ENCODE peak calls at places on chromosomes 13 and 19, in ten cellular contexts. W is heart right ventricle, T is Peyer's patch, A is psoas muscle, P is AG10803, H is lower leg skin, U is Panc1, V is fibroblast of pulmonary artery, M is AG09319, K is fibroblast of the aortic adventitia. S is an unnamed sample.
A peak's percentile ranks its signal among the peaks of the same experiment; 100 is the strongest.

GRCh38 chr13:37475966-37476365 is 122.6 kb downstream of the POSTN start:
- DNase-seq in W (no peak), T (no peak), A (no peak), P (peak; percentile 47), H (no peak), U (no peak), V (peak; percentile 16), M (no peak), K (peak; percentile 34), S (no peak)

GRCh38 chr13:29978211-29978610 is 127.8 kb upstream of the UBL3 start:
- DNase-seq in W (no peak), T (no peak), A (no peak), P (peak; percentile 43), H (no peak), U (no peak), V (peak; percentile 17), M (no peak), K (peak; percentile 47), S (no peak)

GRCh38 chr13:50227356-50227755 is 212.1 kb downstream of the KCNRG start:
- DNase-seq in W (no peak), T (no peak), A (no peak), P (no peak), H (no peak), U (no peak), V (no peak), M (no peak), K (no peak), S (no peak)

GRCh38 chr19:8654591-8655339 is 24.3 kb downstream of the NFILZ start:
- DNase-seq in W (no peak), T (no peak), A (peak; percentile 64), P (peak; percentile 23), H (no peak), U (peak; percentile 33), V (peak; percentile 49), M (no peak), K (peak; percentile 45), S (peak; percentile 36)

GRCh38 chr19:42657551-42657950 is 62.8 kb upstream of the CEACAM8 start:
- DNase-seq in W (no peak), T (no peak), A (no peak), P (peak; percentile 11), H (no peak), U (no peak), V (peak; percentile 18), M (no peak), K (peak; percentile 23), S (peak; percentile 36)

GRCh38 chr13:59340581-59340980 is 823.1 kb downstream of the DIAPH3 start:
- DNase-seq in W (no peak), T (no peak), A (no peak), P (no peak), H (no peak), U (no peak), V (no peak), M (no peak), K (no peak), S (no peak)

GRCh38 chr13:113646921-113647340 is 11.1 kb downstream of the ATP4B start:
- DNase-seq in W (no peak), T (no peak), A (peak; percentile 40), P (no peak), H (peak; percentile 78), U (no peak), V (no peak), M (no peak), K (no peak), S (no peak)

GRCh38 chr13:67231481-67231940 is 1.4 kb upstream of the PCDH9 start:
- DNase-seq in W (no peak), T (no peak), A (no peak), P (no peak), H (no peak), U (no peak), V (no peak), M (no peak), K (peak; percentile 29), S (peak; percentile 1)

GRCh38 chr19:1136201-1136600 is 32.4 kb downstream of the GPX4 start:
- DNase-seq in W (no peak), T (peak; percentile 54), A (no peak), P (no peak), H (peak; percentile 89), U (no peak), V (no peak), M (no peak), K (no peak), S (no peak)

GRCh38 chr19:1132625-1133383 is 29.0 kb downstream of the GPX4 start:
- DNase-seq in W (no peak), T (peak; percentile 30), A (no peak), P (no peak), H (no peak), U (no peak), V (no peak), M (no peak), K (no peak), S (peak; percentile 45)

GRCh38 chr19:1133471-1133929 is 29.7 kb downstream of the GPX4 start:
- DNase-seq in W (no peak), T (peak; percentile 89), A (no peak), P (no peak), H (peak; percentile 87), U (no peak), V (no peak), M (no peak), K (no peak), S (peak; percentile 56)

GRCh38 chr19:1135454-1135853 is 31.7 kb downstream of the GPX4 start:
- DNase-seq in W (no peak), T (no peak), A (no peak), P (no peak), H (peak; percentile 86), U (no peak), V (no peak), M (no peak), K (no peak), S (no peak)

GRCh38 chr19:1134431-1134830 is 30.6 kb downstream of the GPX4 start:
- DNase-seq in W (no peak), T (no peak), A (no peak), P (no peak), H (no peak), U (no peak), V (peak; percentile 59), M (no peak), K (peak; percentile 23), S (peak; percentile 82)
- TF ChIP-seq CTCF in W (no peak), T (no peak), A (no peak), P (no peak), H (no peak), U (no peak), V (no peak), M (no peak), K (no peak), S (no peak)

DNA sequence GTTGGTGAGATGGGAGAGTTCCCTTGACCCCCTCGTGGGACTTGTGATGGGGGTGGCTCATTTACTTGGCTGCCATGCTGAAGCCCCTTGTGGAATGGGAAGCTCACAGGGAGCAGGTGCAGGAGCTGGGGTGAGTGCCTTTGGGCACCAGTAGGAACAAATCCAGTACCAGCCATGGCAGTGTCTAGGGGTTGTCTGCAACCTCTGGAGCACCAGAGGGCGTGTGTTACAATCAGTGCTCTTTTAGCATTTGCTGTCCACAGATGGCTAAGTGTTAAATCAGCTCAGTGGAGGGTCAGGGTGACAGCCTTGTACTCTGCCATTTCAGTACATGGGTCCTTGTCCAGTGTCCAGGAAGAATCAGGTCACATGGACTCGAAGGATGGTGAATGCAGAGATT is 75.6 kb downstream of the ATP8A2 start:
- DNase-seq in W (no peak), T (no peak), A (no peak), P (no peak), H (no peak), U (no peak), V (no peak), M (no peak), K (no peak), S (no peak)
- TF ChIP-seq CTCF in W (no peak), T (no peak), A (no peak), P (no peak), H (no peak), U (no peak), V (no peak), M (no peak), K (no peak), S (no peak)

GRCh38 chr13:110663044-110663443 is 42.9 kb downstream of the CARS2 start:
- DNase-seq in W (no peak), T (no peak), A (no peak), P (no peak), H (peak; percentile 42), U (no peak), V (no peak), M (no peak), K (no peak), S (no peak)

GRCh38 chr13:110662105-110662504 is 43.8 kb downstream of the CARS2 start:
- DNase-seq in W (no peak), T (no peak), A (no peak), P (no peak), H (peak; percentile 72), U (no peak), V (no peak), M (no peak), K (no peak), S (no peak)

GRCh38 chr13:110664074-110664473 is 41.8 kb downstream of the CARS2 start:
- DNase-seq in W (no peak), T (no peak), A (no peak), P (no peak), H (peak; percentile 67), U (no peak), V (no peak), M (no peak), K (no peak), S (no peak)

GRCh38 chr13:110663491-110663890 is 42.4 kb downstream of the CARS2 start:
- DNase-seq in W (no peak), T (no peak), A (no peak), P (no peak), H (peak; percentile 39), U (no peak), V (no peak), M (no peak), K (no peak), S (no peak)

GRCh38 chr13:110661256-110661655 is 44.7 kb downstream of the CARS2 start:
- DNase-seq in W (no peak), T (no peak), A (no peak), P (no peak), H (no peak), U (no peak), V (no peak), M (no peak), K (no peak), S (no peak)
- TF ChIP-seq CTCF in W (no peak), T (no peak), A (no peak), P (no peak), H (no peak), U (no peak), V (no peak), M (no peak), K (no peak), S (no peak)

GRCh38 chr13:25978961-25979360 is 72.9 kb downstream of the SHISA2 start:
- DNase-seq in W (no peak), T (no peak), A (no peak), P (no peak), H (no peak), U (no peak), V (no peak), M (no peak), K (no peak), S (no peak)

GRCh38 chr13:25981060-25981459 is 70.8 kb downstream of the SHISA2 start:
- DNase-seq in W (no peak), T (no peak), A (no peak), P (no peak), H (no peak), U (no peak), V (no peak), M (no peak), K (no peak), S (peak; percentile 17)

GRCh38 chr13:25977671-25978070 is 74.1 kb downstream of the SHISA2 start:
- DNase-seq in W (no peak), T (no peak), A (no peak), P (no peak), H (no peak), U (no peak), V (no peak), M (no peak), K (no peak), S (no peak)

GRCh38 chr13:25982908-25983307 is 68.9 kb downstream of the SHISA2 start:
- DNase-seq in W (no peak), T (no peak), A (no peak), P (no peak), H (no peak), U (no peak), V (peak; percentile 6), M (no peak), K (no peak), S (no peak)

GRCh38 chr13:25980255-25980654 is 71.6 kb downstream of the SHISA2 start:
- DNase-seq in W (no peak), T (no peak), A (no peak), P (peak; percentile 18), H (no peak), U (no peak), V (peak; percentile 8), M (no peak), K (no peak), S (no peak)
- TF ChIP-seq CTCF in W (peak; percentile 27), T (no peak), A (peak; percentile 22), P (peak; percentile 48), H (no peak), U (no peak), V (peak; percentile 27), M (peak; percentile 10), K (no peak), S (no peak)

S was measured in fibroblast of villous mesenchyme.